ENCODE peak calls at places on chromosomes 2 and 18, in eight cellular contexts. Z is psoas muscle, M is HCT116, G is body of pancreas, O is tibial artery, P is transverse colon, W is aorta, T is esophagus squamous epithelium. F is an unnamed sample. For H3K27me3, the result is how much of the 10 kb centered on the place peaks cover.

GRCh38 chr2:25323612-25324189 is 18.0 kb downstream of the DNMT3A start:
- DNase-seq in Z (no peak), M (no peak), G (no peak), O (no peak), P (no peak), W (no peak), T (no peak), F (no peak)

GRCh38 chr2:189267925-189268579 is 88.5 kb upstream of the COL5A2 start:
- DNase-seq in Z (no peak), M (no peak), G (no peak), O (no peak), P (no peak), W (no peak), T (no peak), F (no peak)

GRCh38 chr2:17228461-17228860 is 289.8 kb downstream of the RAD51AP2 start:
- DNase-seq in Z (no peak), M (no peak), G (no peak), O (no peak), P (no peak), W (no peak), T (no peak), F (no peak)

GRCh38 chr18:26336572-26336971 is 110.3 kb downstream of the TAF4B start:
- DNase-seq in Z (no peak), M (no peak), G (no peak), O (no peak), P (no peak), W (no peak), T (no peak), F (no peak)

GRCh38 chr18:49926076-49926745 is 112.9 kb upstream of the ACAA2 start:
- DNase-seq in Z (no peak), M (no peak), G (no peak), O (no peak), P (no peak), W (no peak), T (no peak), F (no peak)

GRCh38 chr18:2146092-2146491 is 425.2 kb downstream of the METTL4 start:
- DNase-seq in Z (no peak), M (no peak), G (no peak), O (no peak), P (no peak), W (no peak), T (no peak), F (no peak)

GRCh38 chr2:23414876-23415275 is 29.9 kb downstream of the KLHL29 start:
- DNase-seq in Z (no peak), M (no peak), G (no peak), O (no peak), P (no peak), W (no peak), T (no peak), F (no peak)

GRCh38 chr2:134241911-134242310 is 12.0 kb upstream of the MGAT5 start:
- DNase-seq in Z (no peak), M (no peak), G (no peak), O (no peak), P (no peak), W (no peak), T (no peak), F (no peak)

GRCh38 chr18:379665-380356 is 112.0 kb upstream of the THOC1 start:
- DNase-seq in Z (no peak), M (no peak), G (no peak), O (peak), P (no peak), W (peak), T (no peak), F (no peak)

GRCh38 chr18:35693829-35694228 is 112.3 kb downstream of the GALNT1 start:
- DNase-seq in Z (no peak), M (no peak), G (no peak), O (no peak), P (no peak), W (no peak), T (no peak), F (no peak)

GRCh38 chr18:6249788-6250187 is 164.9 kb downstream of the L3MBTL4 start:
- DNase-seq in Z (no peak), M (no peak), G (peak), O (no peak), P (no peak), W (no peak), T (no peak), F (no peak)

GRCh38 chr18:159037-159652 is 788 bp downstream of the USP14 start:
- DNase-seq in Z (no peak), M (no peak), G (no peak), O (no peak), P (no peak), W (no peak), T (no peak), F (no peak)

GRCh38 chr2:86622409-86622877 is 1.2 kb downstream of the RNF103 start:
- DNase-seq in Z (peak), M (no peak), G (peak), O (peak), P (peak), W (peak), T (peak), F (no peak)

GRCh38 chr18:29154196-29154757 is 977.3 kb upstream of the CDH2 start:
- DNase-seq in Z (no peak), M (no peak), G (no peak), O (no peak), P (no peak), W (no peak), T (no peak), F (no peak)

GRCh38 chr2:82498777-82499443 is 1960.2 kb downstream of the SUCLG1 start:
- DNase-seq in Z (no peak), M (no peak), G (no peak), O (no peak), P (peak), W (no peak), T (no peak), F (no peak)

GRCh38 chr18:47254341-47254939 is 3.0 kb upstream of the SKOR2 start:
- DNase-seq in Z (no peak), M (no peak), G (peak), O (no peak), P (no peak), W (no peak), T (no peak), F (no peak)

GRCh38 chr2:15671842-15672815 is 80.5 kb downstream of the DDX1 start:
- DNase-seq in Z (no peak), M (no peak), G (no peak), O (no peak), P (no peak), W (no peak), T (no peak), F (no peak)

GRCh38 chr18:10230072-10230471 is 224.4 kb upstream of the APCDD1 start:
- DNase-seq in Z (no peak), M (peak), G (no peak), O (no peak), P (no peak), W (no peak), T (no peak), F (no peak)

GRCh38 chr2:163347982-163348842 is 387.6 kb downstream of the FIGN start:
- DNase-seq in Z (peak), M (peak), G (peak), O (peak), P (peak), W (peak), T (no peak), F (peak)

GRCh38 chr2:38092196-38092902 is 16.4 kb upstream of the CYP1B1 start:
- DNase-seq in Z (peak), M (no peak), G (no peak), O (peak), P (no peak), W (peak), T (no peak), F (no peak)

GRCh38 chr2:215711484-215712034 is 275.7 kb upstream of the FN1 start:
- DNase-seq in Z (no peak), M (no peak), G (no peak), O (no peak), P (no peak), W (no peak), T (no peak), F (no peak)

GRCh38 chr2:36677995-36678605 is 18.4 kb upstream of the VIT start:
- DNase-seq in Z (no peak), M (no peak), G (no peak), O (no peak), P (no peak), W (no peak), T (no peak), F (no peak)

GRCh38 chr2:173033080-173033479 is 42.6 kb upstream of the MAP3K20 start:
- DNase-seq in Z (no peak), M (no peak), G (no peak), O (no peak), P (no peak), W (no peak), T (no peak), F (no peak)

GRCh38 chr2:24421668-24422067 is 61.3 kb upstream of the ITSN2 start:
- DNase-seq in Z (peak), M (peak), G (peak), O (peak), P (peak), W (no peak), T (no peak), F (peak)

GRCh38 chr2:203484266-203485112 is 50.6 kb downstream of the RAPH1 start:
- DNase-seq in Z (no peak), M (no peak), G (peak), O (peak), P (peak), W (no peak), T (no peak), F (peak)

GRCh38 chr18:28960146-28960545 is 783.2 kb upstream of the CDH2 start:
- DNase-seq in Z (no peak), M (no peak), G (no peak), O (no peak), P (no peak), W (no peak), T (no peak), F (no peak)

GRCh38 chr2:206250041-206250897 is 24.2 kb upstream of the ZDBF2 start:
- DNase-seq in Z (no peak), M (no peak), G (peak), O (no peak), P (no peak), W (no peak), T (no peak), F (no peak)

GRCh38 chr18:75455249-75456183 is 28.0 kb upstream of the SMIM21 start:
- DNase-seq in Z (peak), M (no peak), G (peak), O (no peak), P (no peak), W (no peak), T (no peak), F (no peak)

GRCh38 chr2:219087371-219087770 is 26.6 kb upstream of the IHH start:
- DNase-seq in Z (no peak), M (no peak), G (no peak), O (no peak), P (no peak), W (no peak), T (no peak), F (no peak)

GRCh38 chr2:169397697-169398096 is 35.4 kb upstream of the LRP2 start:
- DNase-seq in Z (no peak), M (peak), G (no peak), O (no peak), P (no peak), W (no peak), T (no peak), F (no peak)

GRCh38 chr2:221095381-221095780 is 476.7 kb downstream of the EPHA4 start:
- DNase-seq in Z (no peak), M (no peak), G (no peak), O (no peak), P (no peak), W (no peak), T (no peak), F (no peak)

DNA sequence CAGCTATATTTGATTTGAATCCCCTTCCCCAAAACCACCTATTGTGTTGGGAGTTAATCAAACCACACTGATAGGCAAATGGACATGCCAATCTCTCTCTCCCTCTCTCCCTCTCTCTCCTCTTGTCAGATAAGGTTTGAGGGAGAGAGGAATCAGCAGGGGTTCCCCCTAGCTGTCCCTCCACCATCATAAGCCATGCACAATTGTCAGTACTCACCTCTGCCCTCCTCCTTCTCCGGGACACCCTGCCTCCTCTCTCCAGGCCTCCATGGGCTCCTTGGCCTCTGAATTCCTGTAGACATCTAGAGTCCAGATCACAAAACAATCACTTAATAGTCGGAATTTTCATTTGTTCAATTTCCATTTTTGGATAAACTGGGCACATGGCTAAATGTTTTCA is 243.7 kb upstream of the RAB12 start:
- DNase-seq in Z (no peak), M (no peak), G (no peak), O (no peak), P (no peak), W (no peak), T (no peak), F (no peak)
- H3K27me3 ChIP-seq in Z (under half), M (under half), G (under half), O (under half), P (under half), W (under half), T (under half), F (under half)

DNA sequence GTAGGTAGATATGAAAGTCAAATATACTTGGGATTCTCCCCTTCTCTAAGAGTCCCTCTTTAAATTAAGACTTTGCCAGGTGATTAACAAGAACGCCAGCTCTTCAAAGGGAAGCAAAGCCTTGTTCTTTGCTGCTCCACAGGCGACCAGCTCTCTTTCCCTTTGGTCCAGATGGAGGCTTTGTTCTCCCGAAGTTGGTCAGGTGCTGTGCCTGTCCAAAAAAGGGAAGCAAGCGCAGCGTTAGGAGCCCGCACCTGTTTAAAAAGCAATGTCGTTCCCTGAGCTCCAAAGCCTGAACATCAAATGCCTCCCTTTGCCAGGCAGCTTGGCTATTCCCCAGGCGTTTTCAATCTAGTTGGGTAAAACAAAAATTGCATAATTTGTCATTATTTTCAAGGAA is 1913.1 kb upstream of the PIK3C3 start:
- DNase-seq in Z (no peak), M (no peak), G (no peak), O (no peak), P (no peak), W (no peak), T (no peak), F (no peak)
- H3K27ac ChIP-seq in Z (no peak), M (no peak), G (no peak), O (no peak), P (no peak), W (no peak), T (no peak), F (no peak)

GRCh38 chr2:26559556-26559955 is 81.6 kb downstream of the CIB4 start:
- DNase-seq in Z (peak), M (no peak), G (no peak), O (no peak), P (no peak), W (peak), T (no peak), F (no peak)
- H3K27me3 ChIP-seq in Z (under half), M (under half), G (under half), O (half or more), P (half or more), W (under half), T (under half), F (under half)

GRCh38 chr18:76488190-76488589 is 6.9 kb downstream of the ZNF516 start:
- DNase-seq in Z (peak), M (no peak), G (no peak), O (no peak), P (no peak), W (no peak), T (no peak), F (no peak)
- H3K27ac ChIP-seq in Z (peak), M (no peak), G (peak), O (no peak), P (peak), W (no peak), T (peak), F (no peak)

GRCh38 chr2:120887844-120888243 is 152.2 kb downstream of the GLI2 start:
- DNase-seq in Z (peak), M (no peak), G (no peak), O (no peak), P (no peak), W (peak), T (no peak), F (no peak)
- H3K27me3 ChIP-seq in Z (under half), M (under half), G (under half), O (under half), P (under half), W (under half), T (under half), F (under half)